ENCODE peak calls at places on chromosomes 16 and 17, in ten cellular contexts. One of them, this sample, is unnamed.

GRCh38 chr16:89917773-89918452 is 749 bp upstream of the MC1R start:
- DNase-seq in CD8-positive, alpha-beta memory T cell: peak
- DNase-seq in GM23248: peak
- DNase-seq in heart left ventricle: peak
- DNase-seq in foreskin fibroblast: peak
- DNase-seq in aorta: peak
- DNase-seq in fibroblast of villous mesenchyme: peak
- DNase-seq in left lung: peak
- DNase-seq in H1: peak
- DNase-seq in CD4-positive, alpha-beta memory T cell: peak
- DNase-seq in this sample: peak

GRCh38 chr16:83901101-83901500 is 2.2 kb downstream of the MLYCD start:
- DNase-seq in CD4-positive, alpha-beta memory T cell: no peak
- DNase-seq in foreskin fibroblast: peak
- DNase-seq in CD8-positive, alpha-beta memory T cell: no peak
- DNase-seq in aorta: no peak
- DNase-seq in left lung: no peak
- DNase-seq in fibroblast of villous mesenchyme: no peak
- DNase-seq in H1: no peak
- DNase-seq in heart left ventricle: no peak
- DNase-seq in GM23248: peak
- DNase-seq in this sample: no peak

GRCh38 chr17:43632231-43632630 is 29.5 kb downstream of the MEOX1 start:
- DNase-seq in H1: no peak
- DNase-seq in GM23248: no peak
- DNase-seq in CD4-positive, alpha-beta memory T cell: no peak
- DNase-seq in heart left ventricle: peak
- DNase-seq in CD8-positive, alpha-beta memory T cell: no peak
- DNase-seq in foreskin fibroblast: no peak
- DNase-seq in left lung: no peak
- DNase-seq in aorta: no peak
- DNase-seq in fibroblast of villous mesenchyme: no peak
- DNase-seq in this sample: no peak

GRCh38 chr17:68613739-68614298 is 12.7 kb upstream of the FAM20A start:
- DNase-seq in GM23248: peak
- DNase-seq in fibroblast of villous mesenchyme: peak
- DNase-seq in aorta: no peak
- DNase-seq in CD4-positive, alpha-beta memory T cell: peak
- DNase-seq in left lung: no peak
- DNase-seq in H1: peak
- DNase-seq in heart left ventricle: no peak
- DNase-seq in CD8-positive, alpha-beta memory T cell: no peak
- DNase-seq in foreskin fibroblast: no peak
- DNase-seq in this sample: peak

GRCh38 chr16:71882505-71883192 is 1.3 kb downstream of the ZNF821 start:
- DNase-seq in CD4-positive, alpha-beta memory T cell: peak
- DNase-seq in heart left ventricle: no peak
- DNase-seq in left lung: no peak
- DNase-seq in aorta: no peak
- DNase-seq in fibroblast of villous mesenchyme: peak
- DNase-seq in H1: peak
- DNase-seq in CD8-positive, alpha-beta memory T cell: peak
- DNase-seq in GM23248: peak
- DNase-seq in foreskin fibroblast: peak
- DNase-seq in this sample: peak

GRCh38 chr17:59165933-59166342 is 10.4 kb downstream of the PRR11 start:
- DNase-seq in aorta: no peak
- DNase-seq in CD8-positive, alpha-beta memory T cell: peak
- DNase-seq in fibroblast of villous mesenchyme: peak
- DNase-seq in heart left ventricle: no peak
- DNase-seq in H1: peak
- DNase-seq in CD4-positive, alpha-beta memory T cell: peak
- DNase-seq in foreskin fibroblast: peak
- DNase-seq in left lung: no peak
- DNase-seq in GM23248: peak
- DNase-seq in this sample: peak

GRCh38 chr16:1430759-1431496 is at the start of gene PERCC1:
- DNase-seq in left lung: no peak
- DNase-seq in aorta: no peak
- DNase-seq in CD4-positive, alpha-beta memory T cell: no peak
- DNase-seq in foreskin fibroblast: no peak
- DNase-seq in heart left ventricle: peak
- DNase-seq in H1: no peak
- DNase-seq in fibroblast of villous mesenchyme: no peak
- DNase-seq in GM23248: no peak
- DNase-seq in CD8-positive, alpha-beta memory T cell: no peak
- DNase-seq in this sample: no peak

GRCh38 chr17:50697076-50697475 is 10.6 kb downstream of the ANKRD40 start:
- DNase-seq in CD8-positive, alpha-beta memory T cell: no peak
- DNase-seq in GM23248: no peak
- DNase-seq in H1: no peak
- DNase-seq in aorta: no peak
- DNase-seq in fibroblast of villous mesenchyme: no peak
- DNase-seq in CD4-positive, alpha-beta memory T cell: no peak
- DNase-seq in foreskin fibroblast: no peak
- DNase-seq in left lung: no peak
- DNase-seq in heart left ventricle: no peak
- DNase-seq in this sample: no peak

GRCh38 chr16:88642881-88643545 is 4.6 kb downstream of the IL17C start:
- DNase-seq in fibroblast of villous mesenchyme: no peak
- DNase-seq in CD8-positive, alpha-beta memory T cell: no peak
- DNase-seq in GM23248: no peak
- DNase-seq in H1: no peak
- DNase-seq in aorta: no peak
- DNase-seq in foreskin fibroblast: no peak
- DNase-seq in heart left ventricle: no peak
- DNase-seq in CD4-positive, alpha-beta memory T cell: no peak
- DNase-seq in left lung: peak
- DNase-seq in this sample: no peak

GRCh38 chr17:77308768-77309726 is 168.3 kb downstream of the SEC14L1 start:
- DNase-seq in left lung: no peak
- DNase-seq in fibroblast of villous mesenchyme: peak
- DNase-seq in H1: no peak
- DNase-seq in aorta: no peak
- DNase-seq in foreskin fibroblast: peak
- DNase-seq in CD8-positive, alpha-beta memory T cell: no peak
- DNase-seq in GM23248: peak
- DNase-seq in heart left ventricle: no peak
- DNase-seq in CD4-positive, alpha-beta memory T cell: no peak
- DNase-seq in this sample: no peak

GRCh38 chr17:57880086-57880456 is 30.2 kb upstream of the MRPS23 start:
- DNase-seq in GM23248: no peak
- DNase-seq in CD8-positive, alpha-beta memory T cell: no peak
- DNase-seq in fibroblast of villous mesenchyme: no peak
- DNase-seq in heart left ventricle: no peak
- DNase-seq in CD4-positive, alpha-beta memory T cell: no peak
- DNase-seq in left lung: no peak
- DNase-seq in H1: no peak
- DNase-seq in foreskin fibroblast: no peak
- DNase-seq in aorta: no peak
- DNase-seq in this sample: no peak

GRCh38 chr16:68281368-68282063 is 17.2 kb downstream of the SLC7A6 start:
- DNase-seq in aorta: no peak
- DNase-seq in CD8-positive, alpha-beta memory T cell: no peak
- DNase-seq in heart left ventricle: no peak
- DNase-seq in fibroblast of villous mesenchyme: no peak
- DNase-seq in H1: no peak
- DNase-seq in CD4-positive, alpha-beta memory T cell: peak
- DNase-seq in foreskin fibroblast: no peak
- DNase-seq in GM23248: no peak
- DNase-seq in left lung: no peak
- DNase-seq in this sample: no peak

GRCh38 chr17:31575043-31575442 is 183.6 kb downstream of the RAB11FIP4 start:
- DNase-seq in CD4-positive, alpha-beta memory T cell: no peak
- DNase-seq in aorta: no peak
- DNase-seq in H1: no peak
- DNase-seq in left lung: peak
- DNase-seq in fibroblast of villous mesenchyme: no peak
- DNase-seq in foreskin fibroblast: no peak
- DNase-seq in CD8-positive, alpha-beta memory T cell: no peak
- DNase-seq in heart left ventricle: no peak
- DNase-seq in GM23248: no peak
- DNase-seq in this sample: no peak

GRCh38 chr17:21214777-21215541 is 998 bp upstream of the TMEM11 start:
- DNase-seq in aorta: no peak
- DNase-seq in CD4-positive, alpha-beta memory T cell: no peak
- DNase-seq in foreskin fibroblast: no peak
- DNase-seq in heart left ventricle: no peak
- DNase-seq in CD8-positive, alpha-beta memory T cell: no peak
- DNase-seq in H1: peak
- DNase-seq in GM23248: peak
- DNase-seq in fibroblast of villous mesenchyme: peak
- DNase-seq in left lung: no peak
- DNase-seq in this sample: no peak

GRCh38 chr17:81419333-81419885 is 24.2 kb downstream of the BAHCC1 start:
- DNase-seq in foreskin fibroblast: peak
- DNase-seq in CD4-positive, alpha-beta memory T cell: no peak
- DNase-seq in left lung: peak
- DNase-seq in CD8-positive, alpha-beta memory T cell: no peak
- DNase-seq in fibroblast of villous mesenchyme: peak
- DNase-seq in H1: no peak
- DNase-seq in heart left ventricle: peak
- DNase-seq in aorta: peak
- DNase-seq in GM23248: peak
- DNase-seq in this sample: no peak
- H3K4me3 ChIP-seq in foreskin fibroblast: peak
- H3K4me3 ChIP-seq in CD4-positive, alpha-beta memory T cell: no peak
- H3K4me3 ChIP-seq in left lung: no peak
- H3K4me3 ChIP-seq in CD8-positive, alpha-beta memory T cell: no peak
- H3K4me3 ChIP-seq in fibroblast of villous mesenchyme: peak
- H3K4me3 ChIP-seq in H1: no peak
- H3K4me3 ChIP-seq in heart left ventricle: peak
- H3K4me3 ChIP-seq in aorta: no peak
- H3K4me3 ChIP-seq in GM23248: peak
- H3K4me3 ChIP-seq in this sample: no peak

GRCh38 chr17:40070895-40071719 is 8.3 kb downstream of the THRA start:
- DNase-seq in foreskin fibroblast: no peak
- DNase-seq in GM23248: peak
- DNase-seq in heart left ventricle: peak
- DNase-seq in CD4-positive, alpha-beta memory T cell: no peak
- DNase-seq in left lung: peak
- DNase-seq in aorta: no peak
- DNase-seq in H1: peak
- DNase-seq in fibroblast of villous mesenchyme: no peak
- DNase-seq in CD8-positive, alpha-beta memory T cell: no peak
- DNase-seq in this sample: no peak
- H3K4me3 ChIP-seq in foreskin fibroblast: no peak
- H3K4me3 ChIP-seq in GM23248: no peak
- H3K4me3 ChIP-seq in heart left ventricle: peak
- H3K4me3 ChIP-seq in CD4-positive, alpha-beta memory T cell: no peak
- H3K4me3 ChIP-seq in left lung: no peak
- H3K4me3 ChIP-seq in aorta: no peak
- H3K4me3 ChIP-seq in H1: no peak
- H3K4me3 ChIP-seq in fibroblast of villous mesenchyme: no peak
- H3K4me3 ChIP-seq in CD8-positive, alpha-beta memory T cell: no peak
- H3K4me3 ChIP-seq in this sample: no peak

DNA sequence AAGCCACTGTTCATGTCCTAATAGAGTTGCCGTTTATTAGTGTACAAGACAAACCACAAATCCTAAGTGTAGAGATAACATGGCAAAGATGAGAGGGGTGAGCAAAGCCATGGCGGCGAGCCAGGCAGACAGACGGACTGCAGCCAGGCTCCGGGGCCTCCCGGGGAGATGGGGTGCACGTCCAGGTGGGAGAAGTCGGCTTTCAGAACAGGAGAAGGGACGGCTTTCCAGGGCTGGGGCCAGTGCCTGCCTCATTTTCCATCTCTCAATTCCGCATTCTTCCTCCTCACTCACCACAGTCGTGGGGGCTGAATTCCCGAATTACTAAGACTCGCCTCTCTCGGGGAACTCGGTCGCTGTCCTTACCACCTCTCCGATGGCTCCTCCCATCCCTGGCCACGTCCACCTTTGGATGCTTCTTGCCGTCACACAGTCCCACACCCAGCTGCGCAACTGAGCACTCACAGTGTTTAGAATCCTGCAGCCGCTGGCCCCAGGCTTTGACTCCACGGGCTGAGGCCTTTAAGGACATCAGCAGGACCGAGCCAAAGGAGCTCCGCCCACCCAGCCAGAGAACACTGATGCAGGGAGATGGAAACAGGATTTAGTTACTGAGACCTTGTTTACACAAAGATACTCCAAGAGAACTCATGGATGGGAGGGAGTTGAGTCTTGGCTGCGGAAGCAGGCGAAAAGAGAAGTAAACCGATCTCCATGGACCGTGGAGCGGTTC is 59.7 kb downstream of the RNF112 start:
- DNase-seq in fibroblast of villous mesenchyme: peak
- DNase-seq in GM23248: peak
- DNase-seq in aorta: peak
- DNase-seq in CD8-positive, alpha-beta memory T cell: no peak
- DNase-seq in left lung: no peak
- DNase-seq in heart left ventricle: peak
- DNase-seq in CD4-positive, alpha-beta memory T cell: no peak
- DNase-seq in H1: peak
- DNase-seq in foreskin fibroblast: no peak
- DNase-seq in this sample: no peak
- H3K4me3 ChIP-seq in fibroblast of villous mesenchyme: peak
- H3K4me3 ChIP-seq in GM23248: peak
- H3K4me3 ChIP-seq in aorta: no peak
- H3K4me3 ChIP-seq in CD8-positive, alpha-beta memory T cell: no peak
- H3K4me3 ChIP-seq in left lung: no peak
- H3K4me3 ChIP-seq in heart left ventricle: peak
- H3K4me3 ChIP-seq in CD4-positive, alpha-beta memory T cell: no peak
- H3K4me3 ChIP-seq in H1: no peak
- H3K4me3 ChIP-seq in foreskin fibroblast: peak
- H3K4me3 ChIP-seq in this sample: no peak

GRCh38 chr17:61648587-61648986 is 57.6 kb upstream of the NACA2 start:
- DNase-seq in H1: no peak
- DNase-seq in aorta: no peak
- DNase-seq in GM23248: no peak
- DNase-seq in left lung: no peak
- DNase-seq in heart left ventricle: no peak
- DNase-seq in fibroblast of villous mesenchyme: no peak
- DNase-seq in foreskin fibroblast: no peak
- DNase-seq in CD8-positive, alpha-beta memory T cell: no peak
- DNase-seq in CD4-positive, alpha-beta memory T cell: no peak
- DNase-seq in this sample: no peak
- H3K4me3 ChIP-seq in H1: no peak
- H3K4me3 ChIP-seq in aorta: no peak
- H3K4me3 ChIP-seq in GM23248: no peak
- H3K4me3 ChIP-seq in left lung: no peak
- H3K4me3 ChIP-seq in heart left ventricle: no peak
- H3K4me3 ChIP-seq in fibroblast of villous mesenchyme: no peak
- H3K4me3 ChIP-seq in foreskin fibroblast: no peak
- H3K4me3 ChIP-seq in CD8-positive, alpha-beta memory T cell: no peak
- H3K4me3 ChIP-seq in CD4-positive, alpha-beta memory T cell: no peak
- H3K4me3 ChIP-seq in this sample: no peak

DNA sequence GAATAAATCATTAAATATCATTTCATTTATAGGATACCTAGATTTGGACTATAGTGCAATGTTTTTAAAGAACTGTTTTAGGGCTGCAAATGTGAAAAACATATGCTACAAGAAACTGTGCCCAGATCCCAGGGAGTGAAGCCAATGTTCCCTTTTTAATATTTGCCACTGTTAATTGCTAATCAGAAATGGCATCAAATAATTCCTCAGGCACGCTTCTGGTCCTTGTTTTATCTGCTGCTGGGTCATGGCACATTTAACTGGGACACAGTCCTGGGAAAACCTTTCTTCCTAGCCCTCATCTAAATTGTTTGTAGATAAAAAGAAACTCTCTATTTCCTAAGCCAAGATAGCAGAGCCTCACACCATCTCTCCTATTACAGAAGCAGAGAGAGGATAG is 79.3 kb upstream of the CNTNAP4 start:
- DNase-seq in GM23248: no peak
- DNase-seq in heart left ventricle: no peak
- DNase-seq in left lung: no peak
- DNase-seq in H1: no peak
- DNase-seq in CD4-positive, alpha-beta memory T cell: no peak
- DNase-seq in foreskin fibroblast: no peak
- DNase-seq in aorta: no peak
- DNase-seq in CD8-positive, alpha-beta memory T cell: no peak
- DNase-seq in fibroblast of villous mesenchyme: no peak
- DNase-seq in this sample: no peak
- H3K4me3 ChIP-seq in GM23248: no peak
- H3K4me3 ChIP-seq in heart left ventricle: no peak
- H3K4me3 ChIP-seq in left lung: no peak
- H3K4me3 ChIP-seq in H1: no peak
- H3K4me3 ChIP-seq in CD4-positive, alpha-beta memory T cell: no peak
- H3K4me3 ChIP-seq in foreskin fibroblast: no peak
- H3K4me3 ChIP-seq in aorta: no peak
- H3K4me3 ChIP-seq in CD8-positive, alpha-beta memory T cell: no peak
- H3K4me3 ChIP-seq in fibroblast of villous mesenchyme: no peak
- H3K4me3 ChIP-seq in this sample: no peak